ENCODE peak calls at places on chromosomes 2 and 18, in six cellular contexts. A is neuronal stem cell; C is aorta; S is CD8-positive, alpha-beta T cell; E is psoas muscle; O is ovary. W is an unnamed sample.
A peak's percentile ranks its signal among the peaks of the same experiment; 100 is the strongest.

GRCh38 chr2:143333847-143334246 is 204.6 kb downstream of the ARHGAP15 start:
- DNase-seq in A (no peak), C (no peak), S (no peak), E (no peak), O (no peak), W (no peak)

GRCh38 chr18:46095532-46095931 is 2.6 kb downstream of the ATP5F1A start:
- DNase-seq in A (no peak), C (no peak), S (no peak), E (no peak), O (no peak), W (no peak)

GRCh38 chr2:107278672-107279071 is 392.7 kb upstream of the ST6GAL2 start:
- DNase-seq in A (peak; percentile 8), C (no peak), S (no peak), E (no peak), O (no peak), W (no peak)

GRCh38 chr2:138512672-138513071 is 11.1 kb downstream of the SPOPL start:
- DNase-seq in A (no peak), C (no peak), S (no peak), E (no peak), O (no peak), W (no peak)

GRCh38 chr18:7467708-7468466 is 99.2 kb upstream of the PTPRM start:
- DNase-seq in A (no peak), C (no peak), S (no peak), E (no peak), O (no peak), W (no peak)

GRCh38 chr2:159140070-159140774 is 146.3 kb downstream of the WDSUB1 start:
- DNase-seq in A (no peak), C (no peak), S (no peak), E (no peak), O (no peak), W (no peak)

GRCh38 chr2:28895189-28895893 is 874 bp downstream of the WDR43 start:
- DNase-seq in A (no peak), C (peak; percentile 53), S (peak; percentile 16), E (peak; percentile 71), O (no peak), W (no peak)

GRCh38 chr2:11647834-11648600 is 22.0 kb downstream of the NTSR2 start:
- DNase-seq in A (no peak), C (no peak), S (no peak), E (no peak), O (no peak), W (no peak)

GRCh38 chr2:85753035-85753524 is 711 bp upstream of the ATOH8 start:
- DNase-seq in A (no peak), C (peak; percentile 49), S (no peak), E (no peak), O (no peak), W (no peak)

GRCh38 chr2:26284132-26284531 is 39.4 kb downstream of the HADHB start:
- DNase-seq in A (no peak), C (no peak), S (no peak), E (no peak), O (no peak), W (no peak)

GRCh38 chr2:214104219-214104618 is 306.6 kb upstream of the VWC2L start:
- DNase-seq in A (no peak), C (no peak), S (no peak), E (no peak), O (no peak), W (no peak)

GRCh38 chr2:98524168-98524567 is 79.5 kb downstream of the INPP4A start:
- DNase-seq in A (no peak), C (no peak), S (no peak), E (no peak), O (no peak), W (no peak)

DNA sequence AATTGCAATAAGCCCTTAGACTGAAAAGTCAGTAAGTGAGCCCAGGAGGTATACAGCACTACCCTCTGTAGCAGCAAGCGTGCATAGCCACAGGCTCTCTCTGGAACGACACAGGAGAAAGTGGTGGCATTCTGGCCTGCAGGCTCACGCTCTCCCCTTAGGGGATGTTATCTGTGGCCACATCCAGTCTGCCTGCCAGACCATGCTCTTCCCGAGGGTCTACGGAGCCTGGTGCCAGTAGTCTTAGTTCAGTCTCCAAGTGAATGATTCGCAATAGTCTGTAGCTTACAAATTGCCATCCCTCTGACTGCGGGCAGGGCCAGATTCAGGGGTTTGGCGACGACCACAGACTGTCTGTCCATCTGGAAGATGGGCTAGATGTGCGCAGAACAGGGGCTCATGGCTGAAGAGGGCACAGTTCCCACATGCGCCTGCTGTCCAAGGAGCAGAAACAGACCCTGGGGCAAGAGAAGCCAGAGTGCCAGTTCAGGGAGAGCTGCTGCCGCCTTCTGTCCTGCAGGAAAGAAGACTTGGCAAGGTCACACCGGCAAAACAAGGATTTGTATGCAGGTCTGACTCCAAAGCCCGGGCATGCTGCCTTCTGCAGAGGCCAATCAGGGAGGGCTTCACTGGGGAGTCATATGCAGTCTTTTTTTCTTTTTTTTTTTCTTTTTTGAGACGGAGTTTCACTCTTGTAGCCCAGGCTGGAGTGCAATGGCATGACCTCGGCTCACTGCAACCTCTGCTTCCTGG is 3.5 kb upstream of the KLF11 start:
- DNase-seq in A (no peak), C (peak; percentile 67), S (no peak), E (peak; percentile 79), O (no peak), W (no peak)
- H3K4me3 ChIP-seq in A (no peak overlapping the region), C (no peak overlapping the region), S (no peak overlapping the region), E (no peak overlapping the region), O (no peak overlapping the region), W (no peak overlapping the region)

GRCh38 chr2:144501118-144501517 is 18.8 kb downstream of the ZEB2 start:
- DNase-seq in A (no peak), C (no peak), S (no peak), E (no peak), O (no peak), W (no peak)

GRCh38 chr2:144500567-144500966 is 19.4 kb downstream of the ZEB2 start:
- DNase-seq in A (no peak), C (no peak), S (no peak), E (no peak), O (no peak), W (no peak)

GRCh38 chr2:144503221-144503620 is 16.7 kb downstream of the ZEB2 start:
- DNase-seq in A (no peak), C (no peak), S (no peak), E (no peak), O (no peak), W (no peak)

GRCh38 chr2:144504191-144504590 is 15.7 kb downstream of the ZEB2 start:
- DNase-seq in A (no peak), C (no peak), S (no peak), E (no peak), O (no peak), W (no peak)

DNA sequence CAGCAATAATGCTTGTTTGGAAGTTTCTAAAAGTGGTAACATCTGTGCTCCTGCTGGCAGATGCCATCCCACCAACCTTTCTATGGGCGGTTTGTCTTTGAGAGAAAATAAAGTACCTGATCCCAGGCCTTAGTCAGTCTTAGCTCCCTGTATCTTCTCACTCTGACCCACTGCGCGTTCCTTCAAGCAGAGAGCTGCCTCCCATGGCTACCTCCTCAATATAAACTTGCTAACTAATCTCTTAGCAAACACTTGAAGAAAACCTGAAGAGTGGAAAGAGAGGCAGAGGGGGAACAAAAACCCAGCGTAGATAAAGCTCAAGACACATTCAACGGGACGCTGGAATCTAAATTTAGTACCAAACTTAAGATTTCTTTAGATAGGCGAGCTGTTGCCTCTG is 17.6 kb downstream of the ZEB2 start:
- DNase-seq in A (no peak), C (no peak), S (no peak), E (no peak), O (no peak), W (no peak)
- H3K4me1 ChIP-seq in A (peaks cover 36% of the 10 kb centered on the region), C (peaks cover 11% of the 10 kb centered on the region), S (peaks cover 19% of the 10 kb centered on the region), E (peaks cover 38% of the 10 kb centered on the region), O (peaks cover 16% of the 10 kb centered on the region), W (no peaks in the 10 kb centered on the region)

DNA sequence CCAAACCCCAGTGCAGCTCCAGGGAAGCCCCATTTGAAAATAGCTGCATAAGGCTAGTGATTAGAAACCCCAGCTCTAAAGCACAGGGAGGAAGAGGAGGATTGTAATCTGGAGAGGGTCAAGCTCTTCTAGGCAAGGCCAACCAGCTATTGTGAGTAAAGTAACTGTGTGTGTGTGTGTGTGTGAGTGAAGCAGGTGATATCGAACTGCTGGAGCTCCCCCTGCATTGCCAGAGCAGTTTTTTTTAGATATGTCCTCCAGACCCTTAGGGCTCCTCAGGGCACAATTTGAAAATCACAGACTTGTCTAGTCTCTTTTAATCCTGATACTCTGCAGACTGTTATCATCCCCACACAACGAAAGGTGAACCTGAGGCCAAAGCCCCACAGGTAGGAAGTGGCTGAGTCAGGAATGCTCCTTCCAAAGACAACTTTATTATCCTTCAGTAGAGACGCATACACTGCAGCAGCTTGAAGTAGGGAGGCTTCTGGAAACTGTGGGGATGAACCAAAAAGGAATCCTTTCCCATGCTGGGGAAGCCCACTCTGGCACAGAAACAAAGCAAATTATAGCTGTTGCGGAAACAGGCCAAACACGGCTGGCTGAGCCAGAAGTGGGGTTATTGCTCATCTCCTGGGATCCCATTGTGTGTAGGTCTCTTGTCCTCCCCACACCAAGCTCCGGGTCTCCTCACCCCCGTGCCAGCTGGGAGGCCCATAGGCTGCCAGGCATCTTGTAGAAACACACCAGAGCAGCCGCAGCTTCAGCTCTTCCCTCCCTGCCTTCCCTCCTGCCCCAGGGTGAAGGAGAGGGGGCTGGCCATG is 177.2 kb upstream of the NABP1 start:
- DNase-seq in A (no peak), C (no peak), S (no peak), E (no peak), O (peak; percentile 36), W (no peak)
- H3K9me3 ChIP-seq in A (no peaks in the 10 kb centered on the region), C (no peaks in the 10 kb centered on the region), S (no peaks in the 10 kb centered on the region), E (no peaks in the 10 kb centered on the region), O (no peaks in the 10 kb centered on the region), W (no peaks in the 10 kb centered on the region)

GRCh38 chr18:77851798-77852197 is 602.1 kb downstream of the GALR1 start:
- DNase-seq in A (no peak), C (no peak), S (no peak), E (no peak), O (no peak), W (no peak)
- H3K4me3 ChIP-seq in A (no peak overlapping the region), C (no peak overlapping the region), S (no peak overlapping the region), E (no peak overlapping the region), O (no peak overlapping the region), W (no peak overlapping the region)

DNA sequence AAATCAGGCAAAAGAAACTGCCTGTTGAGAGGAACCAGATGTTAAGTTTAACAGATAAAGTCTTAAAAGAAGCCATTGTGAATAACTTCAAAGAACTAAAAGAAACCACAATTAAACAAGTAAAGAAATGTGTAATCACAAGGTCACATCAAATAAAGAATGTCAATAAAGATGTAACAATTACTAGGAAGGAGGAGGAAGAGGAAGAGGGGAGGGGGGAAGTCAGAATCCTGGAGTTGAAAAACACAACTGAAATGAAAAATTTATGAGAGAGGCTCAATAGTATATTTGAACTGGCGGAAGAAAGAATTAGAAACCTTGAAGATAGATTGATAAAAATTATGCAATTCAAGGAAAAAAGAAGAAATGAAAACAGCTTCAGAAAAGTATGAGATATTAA is 88.4 kb upstream of the CRIM1 start:
- DNase-seq in A (no peak), C (no peak), S (no peak), E (no peak), O (no peak), W (no peak)
- H3K4me1 ChIP-seq in A (peaks cover 5% of the 10 kb centered on the region), C (no peaks in the 10 kb centered on the region), S (no peaks in the 10 kb centered on the region), E (no peaks in the 10 kb centered on the region), O (no peaks in the 10 kb centered on the region), W (no peaks in the 10 kb centered on the region)

GRCh38 chr2:66693007-66693965 is 258.4 kb downstream of the MEIS1 start:
- DNase-seq in A (no peak), C (no peak), S (no peak), E (no peak), O (no peak), W (no peak)
- H3K9me3 ChIP-seq in A (no peaks in the 10 kb centered on the region), C (no peaks in the 10 kb centered on the region), S (no peaks in the 10 kb centered on the region), E (no peaks in the 10 kb centered on the region), O (no peaks in the 10 kb centered on the region), W (no peaks in the 10 kb centered on the region)

W was measured in iPS DF 6.9.